ENCODE peak calls at places on chromosomes 16 and 17, in four cellular contexts. F, P, K and O are unnamed samples.

GRCh38 chr17:62821213-62822079 is 13.3 kb upstream of the MARCHF10 start:
- DNase-seq in F (no peak), P (no peak), K (no peak), O (no peak)

GRCh38 chr16:79970551-79971236 is 370.2 kb upstream of the MAF start:
- DNase-seq in F (peak), P (no peak), K (no peak), O (no peak)

GRCh38 chr17:4973431-4973830 is 5.8 kb upstream of the SPAG7 start:
- DNase-seq in K (no peak), F (no peak), P (no peak), O (no peak)

GRCh38 chr16:84950906-84951305 is 60.4 kb downstream of the ZDHHC7 start:
- DNase-seq in P (no peak), F (peak), K (peak), O (peak)

GRCh38 chr17:74892974-74893911 is at the start of gene FADS6:
- DNase-seq in K (no peak), P (no peak), F (peak), O (no peak)

GRCh38 chr16:14284930-14285541 is 213.9 kb downstream of the MRTFB start:
- DNase-seq in K (peak), F (no peak), P (no peak), O (peak)

GRCh38 chr17:28938552-28938951 is 12.8 kb downstream of the PHF12 start:
- DNase-seq in P (no peak), K (no peak), F (no peak), O (no peak)

GRCh38 chr17:28330671-28331070 is 4.6 kb downstream of the IFT20 start:
- DNase-seq in K (no peak), P (no peak), F (no peak), O (no peak)

GRCh38 chr17:42553161-42553818 is 567 bp downstream of the HSD17B1 start:
- DNase-seq in F (peak), K (no peak), P (no peak), O (peak)

GRCh38 chr16:60166111-60166510 is 1432.0 kb upstream of the GOT2 start:
- DNase-seq in K (no peak), P (no peak), F (no peak), O (no peak)

GRCh38 chr17:65398036-65398787 is 163.2 kb downstream of the AXIN2 start:
- DNase-seq in P (no peak), F (no peak), K (no peak), O (no peak)

GRCh38 chr17:50682938-50683337 is 24.8 kb downstream of the ANKRD40 start:
- DNase-seq in F (no peak), K (no peak), P (no peak), O (no peak)

GRCh38 chr17:52306314-52306713 is 147.8 kb upstream of the CA10 start:
- DNase-seq in P (no peak), F (no peak), K (no peak), O (no peak)

GRCh38 chr17:3318336-3318735 is 20.2 kb upstream of the OR3A1 start:
- DNase-seq in K (no peak), F (no peak), P (no peak), O (no peak)

GRCh38 chr16:83356266-83356665 is 451.5 kb upstream of the HSBP1 start:
- DNase-seq in F (peak), P (no peak), K (peak), O (peak)

GRCh38 chr17:62995377-62995885 is 29.4 kb downstream of the TANC2 start:
- DNase-seq in P (no peak), F (peak), K (peak), O (peak)

GRCh38 chr16:85157813-85158701 is 45.8 kb upstream of the CIBAR2 start:
- DNase-seq in K (peak), P (peak), F (no peak), O (no peak)

GRCh38 chr17:42289863-42290165 is 1.5 kb downstream of the STAT5A start:
- DNase-seq in P (no peak), K (no peak), F (peak), O (no peak)

GRCh38 chr17:79769596-79770520 is 8.1 kb upstream of the CBX2 start:
- DNase-seq in P (no peak), K (no peak), F (no peak), O (no peak)

GRCh38 chr16:11561440-11561797 is 25.3 kb downstream of the LITAF start:
- DNase-seq in F (no peak), K (no peak), P (no peak), O (no peak)

GRCh38 chr17:39701012-39701783 is 1.3 kb downstream of the ERBB2 start:
- DNase-seq in P (no peak), K (no peak), F (no peak), O (no peak)

GRCh38 chr16:88069397-88070168 is 118.3 kb downstream of the BANP start:
- DNase-seq in F (no peak), K (no peak), P (peak), O (no peak)

GRCh38 chr16:31108035-31108793 is at the start of gene BCKDK:
- DNase-seq in P (peak), F (peak), K (peak), O (peak)

GRCh38 chr17:82661717-82662683 is 13.8 kb upstream of the WDR45B start:
- DNase-seq in K (no peak), F (no peak), P (no peak), O (no peak)

GRCh38 chr17:50534222-50534978 is 1.9 kb downstream of the EPN3 start:
- DNase-seq in F (peak), P (no peak), K (no peak), O (no peak)

GRCh38 chr16:54546481-54546880 is 259.9 kb upstream of the IRX3 start:
- DNase-seq in P (no peak), F (no peak), K (no peak), O (no peak)

GRCh38 chr17:45345554-45346254 is 28.9 kb upstream of the MAP3K14 start:
- DNase-seq in F (peak), P (no peak), K (no peak), O (peak)

GRCh38 chr16:296806-297510 is 14.0 kb downstream of the PDIA2 start:
- DNase-seq in F (no peak), P (no peak), K (no peak), O (no peak)

GRCh38 chr17:4658478-4659305 is 17.2 kb upstream of the ALOX15 start:
- DNase-seq in P (no peak), F (peak), K (no peak), O (no peak)

GRCh38 chr17:74733365-74734122 is 3.5 kb upstream of the RAB37 start:
- DNase-seq in K (no peak), P (no peak), F (no peak), O (no peak)

GRCh38 chr16:1992475-1993292 is 2.9 kb downstream of the SYNGR3 start:
- DNase-seq in K (no peak), F (peak), P (no peak), O (no peak)

GRCh38 chr16:46673320-46674013 is 15.5 kb downstream of the VPS35 start:
- DNase-seq in K (peak), P (peak), F (peak), O (peak)

GRCh38 chr17:561118-561517 is 153.5 kb downstream of the VPS53 start:
- DNase-seq in K (no peak), F (no peak), P (no peak), O (no peak)

DNA sequence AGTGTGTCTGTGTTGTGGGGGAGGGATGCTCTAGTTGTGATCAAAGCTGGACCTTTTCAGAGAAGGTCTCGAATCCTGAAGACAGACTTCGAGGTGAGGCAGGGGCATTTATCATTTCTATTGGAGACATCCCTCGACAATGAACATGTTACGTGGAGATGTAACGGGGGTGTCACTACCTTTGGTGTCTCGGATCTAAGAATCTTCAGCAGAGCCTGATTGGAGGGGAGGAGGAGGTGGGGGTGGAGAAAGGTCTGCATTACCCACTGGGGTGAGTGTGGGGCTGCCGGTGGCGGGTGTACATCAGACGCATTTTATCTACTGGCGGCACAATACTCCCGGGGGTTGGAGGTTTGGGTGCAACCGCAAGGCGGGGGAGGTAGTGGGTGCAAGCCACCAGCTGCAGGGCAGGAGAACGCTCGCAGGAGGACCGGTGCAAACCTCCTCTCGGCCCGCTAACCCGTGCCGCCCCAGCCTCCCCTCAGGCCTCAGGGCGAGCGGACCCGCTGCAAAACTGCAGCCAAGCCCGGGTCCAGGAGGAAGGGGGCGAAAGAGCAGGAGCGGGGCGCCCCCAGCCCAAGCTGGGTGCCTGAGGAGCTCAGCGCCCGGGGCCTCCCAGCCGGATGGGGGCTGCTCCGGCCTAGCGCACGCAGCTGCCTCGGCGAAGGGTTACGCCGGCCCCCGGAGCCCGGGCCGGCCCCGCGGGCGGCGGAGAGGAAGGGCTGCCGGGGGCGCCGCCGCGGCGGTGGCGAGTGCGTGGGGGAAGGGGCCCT is 735 bp downstream of the ZNF652 start:
- DNase-seq in P (peak), F (peak), K (peak), O (no peak)
- TF ChIP-seq TARDBP in P (peak), F (no peak), K (peak), O (no peak)

GRCh38 chr16:17917316-17918019 is 419.1 kb downstream of the NPIPA8 start:
- DNase-seq in P (no peak), F (no peak), K (peak), O (no peak)

GRCh38 chr16:17927015-17927414 is 409.5 kb downstream of the NPIPA8 start:
- DNase-seq in K (no peak), F (no peak), P (no peak), O (no peak)

DNA sequence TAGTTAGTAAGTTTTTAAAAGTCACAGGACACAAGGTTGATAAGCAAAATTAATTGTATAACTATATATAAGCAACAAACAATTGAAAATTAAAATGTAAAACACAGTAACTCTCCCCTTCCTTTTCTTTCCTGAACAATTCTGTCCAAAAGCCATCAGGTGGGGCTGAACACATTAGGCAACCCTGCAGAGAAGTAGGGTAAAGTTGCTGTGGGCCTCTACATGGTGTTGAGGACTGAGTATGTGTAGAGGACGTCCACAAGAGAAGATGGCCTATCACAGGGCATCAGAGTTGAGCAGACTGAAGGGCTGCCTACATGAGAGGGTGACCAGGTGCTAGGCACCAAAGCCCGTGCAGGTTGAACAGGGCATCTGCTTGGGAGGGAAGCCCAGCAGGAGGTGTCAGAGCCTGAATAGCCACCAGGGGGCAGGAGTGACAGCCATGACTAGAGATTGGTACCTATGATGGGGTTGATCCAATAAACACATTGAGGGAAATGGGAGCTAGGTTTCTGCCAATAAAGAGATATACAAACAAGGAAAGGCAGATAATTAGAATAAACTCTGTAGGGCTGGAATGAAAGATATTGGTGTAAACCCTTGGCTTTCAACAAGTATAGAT is 415.1 kb downstream of the NPIPA8 start:
- DNase-seq in F (peak), K (peak), P (no peak), O (peak)
- TF ChIP-seq FOXM1 in F (no peak), K (no peak), P (no peak), O (no peak)

DNA sequence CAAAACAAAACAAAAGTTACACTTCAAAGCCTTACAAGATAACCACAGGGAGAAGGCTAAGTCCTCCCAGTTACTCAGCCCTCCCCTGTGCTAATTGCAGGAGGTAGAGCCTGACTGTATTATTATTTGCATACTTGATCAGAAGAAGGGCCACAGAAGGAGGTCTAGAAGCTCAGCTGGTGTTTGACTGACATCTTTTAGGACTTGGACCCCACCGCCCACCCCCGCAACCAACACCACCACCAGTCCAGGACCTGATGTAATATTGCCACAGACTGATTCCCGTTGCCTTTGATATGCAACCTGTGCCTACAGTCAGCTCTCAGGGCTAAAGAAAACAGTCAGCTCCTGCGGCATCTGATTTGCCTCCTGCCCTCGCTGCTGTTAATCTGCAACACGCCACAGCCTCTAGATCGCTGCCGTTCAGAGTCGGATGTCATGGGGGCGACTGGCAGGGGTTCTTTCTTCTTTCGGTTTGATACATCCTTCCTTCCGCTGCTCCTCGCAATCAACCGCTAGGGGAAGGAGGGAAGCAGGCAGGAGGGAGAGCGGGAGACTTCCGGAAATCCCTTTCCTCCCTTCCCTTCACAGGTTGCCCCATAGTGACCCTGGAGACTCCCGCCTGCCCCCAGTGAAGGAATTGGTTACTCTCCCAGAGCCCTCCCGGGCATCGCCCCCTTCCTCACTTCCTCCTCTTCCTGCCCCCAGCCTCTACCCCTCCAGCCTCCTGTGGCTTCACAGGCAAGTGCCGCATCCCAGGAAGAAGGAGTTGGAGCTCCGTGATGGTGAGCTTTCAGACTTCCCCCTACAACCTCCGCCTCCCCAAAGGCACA is 90.5 kb upstream of the SOX9 start:
- DNase-seq in P (peak), K (peak), F (no peak), O (peak)
- TF ChIP-seq TARDBP in P (no peak), K (no peak), F (no peak), O (no peak)

DNA sequence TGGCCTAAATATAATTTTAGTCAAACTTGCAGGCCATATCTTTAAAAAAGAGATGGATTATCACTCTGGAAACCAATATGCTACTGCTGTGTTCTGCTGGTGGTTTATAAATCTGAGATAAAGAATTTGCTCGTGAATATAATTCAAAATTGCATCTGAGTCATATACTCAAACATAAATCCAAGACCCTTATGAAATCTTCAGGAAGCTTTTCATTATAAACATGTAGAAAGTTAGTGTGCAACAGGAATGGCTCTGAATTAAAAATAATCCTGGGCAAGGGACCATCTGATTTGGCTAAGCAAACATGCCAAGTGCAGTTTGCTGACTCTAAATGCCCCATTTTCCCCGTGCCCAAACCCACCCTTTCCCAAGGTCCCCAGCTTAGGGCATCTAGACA is 57.3 kb downstream of the TEX2 start:
- DNase-seq in P (no peak), K (no peak), F (no peak), O (no peak)
- TF ChIP-seq FOXM1 in P (no peak), K (no peak), F (no peak), O (no peak)

GRCh38 chr17:57913576-57914273 is 41.5 kb downstream of the CUEDC1 start:
- DNase-seq in P (no peak), F (no peak), K (no peak), O (no peak)
- TF ChIP-seq TARDBP in P (no peak), F (no peak), K (no peak), O (no peak)

GRCh38 chr17:69228576-69228975 is at the start of gene ABCA10:
- DNase-seq in K (no peak), F (no peak), P (no peak), O (no peak)
- TF ChIP-seq FOXM1 in K (no peak), F (no peak), P (no peak), O (no peak)

DNA sequence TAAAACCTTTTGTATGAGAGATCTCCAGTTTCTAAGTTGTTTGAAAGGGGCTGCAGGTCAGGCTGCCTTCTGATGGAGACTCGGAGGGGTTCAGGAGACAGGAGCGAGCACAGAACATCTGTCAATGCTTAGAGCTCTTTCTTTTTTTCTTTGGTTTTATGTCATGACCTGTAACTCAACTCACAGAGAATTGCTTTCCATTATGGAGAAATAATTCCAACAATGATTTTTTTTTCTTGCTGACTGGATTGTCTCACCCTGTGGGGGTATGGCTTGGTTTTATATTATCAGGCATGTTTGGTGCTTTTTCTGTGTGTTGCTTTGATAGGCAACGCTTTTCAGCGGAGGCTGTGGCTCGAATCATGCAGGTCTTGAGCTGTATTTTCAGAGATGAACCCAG is 10.8 kb upstream of the KCNJ2 start:
- DNase-seq in F (no peak), K (no peak), P (no peak), O (no peak)
- TF ChIP-seq TARDBP in F (no peak), K (no peak), P (no peak), O (no peak)

GRCh38 chr17:9146064-9146463 is 124.8 kb downstream of the NTN1 start:
- DNase-seq in F (no peak), K (no peak), P (no peak), O (no peak)
- TF ChIP-seq FOXM1 in F (no peak), K (no peak), P (no peak), O (no peak)

DNA sequence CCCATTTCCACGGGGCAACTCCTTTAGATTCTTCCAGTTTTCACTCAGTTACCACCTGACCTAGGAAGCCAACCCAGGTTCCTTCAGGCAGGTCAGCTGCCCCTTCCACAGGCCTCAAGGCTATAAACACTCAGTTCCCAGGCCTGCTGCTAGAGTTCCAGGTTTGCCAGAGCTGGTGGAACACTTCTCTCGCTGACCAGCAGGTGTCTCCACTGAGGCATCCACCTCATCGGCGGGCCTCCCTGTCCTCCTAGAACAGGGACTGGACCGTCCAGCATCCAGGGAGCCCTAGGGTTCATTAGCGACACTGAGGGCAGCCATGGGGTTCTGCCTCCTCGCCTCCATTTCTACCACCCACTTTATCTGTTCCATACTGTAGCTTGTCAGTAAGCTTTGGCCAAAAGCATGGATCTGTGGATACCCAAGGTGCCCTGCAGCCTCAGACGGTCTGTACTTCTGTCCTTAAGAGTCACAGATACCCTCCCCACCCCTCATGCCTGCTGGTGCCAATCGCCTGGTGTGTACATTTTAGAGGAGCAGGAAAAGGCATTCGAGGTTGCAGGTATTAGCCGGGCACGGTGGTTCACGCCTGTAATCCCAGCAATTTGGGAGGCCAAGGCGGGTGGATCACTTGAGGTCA is 29.0 kb downstream of the PIMREG start:
- DNase-seq in K (peak), P (no peak), F (peak), O (peak)
- TF ChIP-seq TARDBP in K (no peak), P (no peak), F (no peak), O (no peak)